ENCODE peak calls at places on chromosomes 13 and 19, in ten cellular contexts. F, O, M, Z, X, P, D, K, I and H are unnamed samples.

GRCh38 chr13:93515267-93515666 is 288.7 kb downstream of the GPC6 start:
- DNase-seq in F (no peak), O (no peak), M (no peak), Z (no peak), X (no peak), P (no peak), D (no peak), K (no peak), I (no peak), H (no peak)

GRCh38 chr19:6250024-6250605 is 29.7 kb downstream of the MLLT1 start:
- DNase-seq in F (no peak), O (no peak), M (no peak), Z (no peak), X (no peak), P (no peak), D (no peak), K (no peak), I (no peak), H (no peak)

GRCh38 chr19:6211632-6212402 is 68.0 kb downstream of the MLLT1 start:
- DNase-seq in F (no peak), O (no peak), M (no peak), Z (peak; percentile 39), X (no peak), P (no peak), D (no peak), K (no peak), I (peak; percentile 31), H (peak; percentile 30)

GRCh38 chr19:44788971-44789370 is 11.3 kb downstream of the CBLC start:
- DNase-seq in F (no peak), O (no peak), M (no peak), Z (no peak), X (no peak), P (no peak), D (no peak), K (no peak), I (no peak), H (no peak)

GRCh38 chr19:14091885-14092462 is 1.4 kb upstream of the SAMD1 start:
- DNase-seq in F (peak; percentile 47), O (no peak), M (no peak), Z (no peak), X (no peak), P (no peak), D (no peak), K (no peak), I (no peak), H (no peak)

GRCh38 chr13:80668452-80668851 is 327.5 kb upstream of the SPRY2 start:
- DNase-seq in F (no peak), O (no peak), M (no peak), Z (no peak), X (no peak), P (no peak), D (no peak), K (no peak), I (no peak), H (no peak)

GRCh38 chr19:19628499-19629134 is 597 bp upstream of the LPAR2 start:
- DNase-seq in F (peak; percentile 95), O (no peak), M (peak; percentile 69), Z (no peak), X (peak; percentile 86), P (no peak), D (peak; percentile 72), K (no peak), I (no peak), H (peak; percentile 72)

GRCh38 chr19:20611866-20612265 is 46.3 kb upstream of the ZNF737 start:
- DNase-seq in F (no peak), O (peak; percentile 79), M (no peak), Z (no peak), X (no peak), P (no peak), D (no peak), K (no peak), I (no peak), H (no peak)

GRCh38 chr13:29452773-29453574 is 142.5 kb downstream of the SLC7A1 start:
- DNase-seq in F (no peak), O (no peak), M (no peak), Z (no peak), X (no peak), P (no peak), D (no peak), K (no peak), I (no peak), H (no peak)

GRCh38 chr19:48925240-48925843 is 8.2 kb upstream of the DHDH start:
- DNase-seq in F (no peak), O (no peak), M (no peak), Z (no peak), X (no peak), P (no peak), D (peak; percentile 43), K (peak; percentile 69), I (peak; percentile 91), H (no peak)

GRCh38 chr13:32595306-32595705 is 9.1 kb downstream of the PDS5B start:
- DNase-seq in F (no peak), O (no peak), M (no peak), Z (no peak), X (no peak), P (no peak), D (no peak), K (no peak), I (no peak), H (no peak)

GRCh38 chr13:23500858-23501257 is 67.4 kb upstream of the SACS start:
- DNase-seq in F (no peak), O (peak; percentile 1), M (no peak), Z (no peak), X (no peak), P (no peak), D (no peak), K (peak; percentile 82), I (no peak), H (no peak)

GRCh38 chr19:1808395-1808731 is 3.7 kb downstream of the ATP8B3 start:
- DNase-seq in F (no peak), O (no peak), M (no peak), Z (no peak), X (no peak), P (no peak), D (no peak), K (no peak), I (no peak), H (no peak)

GRCh38 chr13:24306632-24307031 is 2.7 kb upstream of the C1QTNF9 start:
- DNase-seq in F (no peak), O (no peak), M (no peak), Z (no peak), X (no peak), P (no peak), D (no peak), K (peak; percentile 8), I (no peak), H (no peak)

GRCh38 chr19:49224856-49225255 is 67.3 kb downstream of the TRPM4 start:
- DNase-seq in F (peak; percentile 74), O (no peak), M (peak; percentile 77), Z (no peak), X (peak; percentile 78), P (peak; percentile 80), D (peak; percentile 42), K (no peak), I (peak; percentile 71), H (no peak)

GRCh38 chr13:36282818-36283432 is 14.7 kb downstream of the CCDC169 start:
- DNase-seq in F (peak; percentile 41), O (no peak), M (no peak), Z (no peak), X (peak; percentile 62), P (peak; percentile 61), D (no peak), K (peak; percentile 4), I (no peak), H (no peak)

GRCh38 chr19:15197275-15198005 is 3.4 kb downstream of the NOTCH3 start:
- DNase-seq in F (no peak), O (no peak), M (no peak), Z (no peak), X (no peak), P (no peak), D (no peak), K (no peak), I (no peak), H (no peak)

DNA sequence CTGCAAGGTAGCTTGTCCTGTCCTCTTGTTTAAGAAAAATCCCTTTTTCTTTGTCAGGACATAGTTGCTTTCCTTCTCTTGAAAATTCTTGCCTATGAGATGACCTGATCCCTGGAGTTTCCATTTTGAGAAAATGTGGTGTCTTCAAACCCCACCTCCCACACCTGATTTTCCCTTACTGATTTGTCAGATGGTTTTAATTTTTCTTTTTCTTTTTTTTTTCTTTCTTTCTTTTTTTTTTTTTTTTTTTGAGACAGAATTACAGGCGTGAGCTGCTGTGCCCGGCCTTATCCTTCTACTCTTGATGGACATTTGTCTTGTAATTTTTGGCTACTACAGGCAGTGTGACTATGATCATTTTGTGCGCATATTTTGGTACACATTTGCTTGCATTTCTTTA is 1.2 kb downstream of the ZNF345 start:
- DNase-seq in F (no peak), O (no peak), M (no peak), Z (no peak), X (no peak), P (no peak), D (no peak), K (no peak), I (no peak), H (no peak)
- H3K27ac ChIP-seq in F (no peak overlapping the region), O (no peak overlapping the region), M (no peak overlapping the region), Z (no peak overlapping the region), X (no peak overlapping the region), P (no peak overlapping the region), D (no peak overlapping the region), K (no peak overlapping the region), I (no peak overlapping the region), H (no peak overlapping the region)

GRCh38 chr13:59442461-59442860 is 721.3 kb downstream of the DIAPH3 start:
- DNase-seq in F (no peak), O (no peak), M (no peak), Z (no peak), X (no peak), P (no peak), D (no peak), K (no peak), I (no peak), H (no peak)
- H3K4me3 ChIP-seq in F (no peak overlapping the region), O (no peak overlapping the region), M (no peak overlapping the region), Z (no peak overlapping the region), X (no peak overlapping the region), P (no peak overlapping the region), D (no peak overlapping the region), K (no peak overlapping the region), I (no peak overlapping the region), H (no peak overlapping the region)

GRCh38 chr13:71867101-71867814 is at the start of gene DACH1:
- DNase-seq in F (peak; percentile 86), O (no peak), M (peak; percentile 71), Z (peak; percentile 69), X (peak; percentile 73), P (peak; percentile 93), D (peak; percentile 53), K (no peak), I (no peak), H (peak; percentile 49)
- H3K27ac ChIP-seq in F (peak within 1 kb of the TSS; percentile 35), O (peak within 1 kb of the TSS; percentile 51), M (peak within 1 kb of the TSS; percentile 85), Z (peak within 1 kb of the TSS; percentile 62), X (no peak within 1 kb of the TSS), P (peak within 1 kb of the TSS; percentile 48), D (peak within 1 kb of the TSS; percentile 92), K (no peak within 1 kb of the TSS), I (no peak within 1 kb of the TSS), H (peak within 1 kb of the TSS; percentile 85)

DNA sequence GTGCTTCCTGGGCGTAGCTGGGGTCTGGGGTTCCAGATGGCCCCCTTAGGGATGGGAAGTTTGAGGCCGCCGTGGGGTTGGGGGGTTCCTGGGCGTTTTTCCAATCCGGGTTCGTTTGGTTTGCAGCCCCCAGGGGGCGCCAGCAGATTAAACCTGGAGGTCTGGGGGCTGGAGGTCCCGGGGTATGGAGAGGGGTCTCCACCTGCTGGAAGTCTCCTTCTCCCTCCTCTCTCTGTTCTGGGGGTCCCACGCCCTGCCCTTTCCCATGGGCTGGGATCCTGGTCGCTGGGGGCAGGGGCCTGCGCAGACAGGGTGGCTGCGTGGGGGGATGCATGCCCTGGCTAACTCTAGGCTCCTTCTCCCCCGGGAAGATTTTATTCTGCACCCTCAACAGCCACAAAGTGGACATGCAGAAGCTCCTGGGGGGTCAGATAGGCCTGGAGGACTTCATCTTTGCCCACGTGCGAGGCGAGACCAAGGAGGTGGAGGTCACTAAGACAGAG is 897 bp downstream of the GIPC3 start:
- DNase-seq in F (peak; percentile 79), O (no peak), M (no peak), Z (no peak), X (peak; percentile 42), P (no peak), D (no peak), K (no peak), I (no peak), H (no peak)
- H3K4me3 ChIP-seq in F (peak overlapping the region; percentile 3), O (peak overlapping the region; percentile 52), M (peak overlapping the region; percentile 42), Z (peak overlapping the region; percentile 58), X (peak overlapping the region; percentile 14), P (peak overlapping the region; percentile 40), D (peak overlapping the region; percentile 38), K (no peak overlapping the region), I (no peak overlapping the region), H (peak overlapping the region; percentile 54)